ENCODE peak calls at places on chromosome X, in six cellular contexts. One of them, this sample, is unnamed.

GRCh38 chrX:2508648-2509335 is 8.0 kb upstream of the DHRSX start:
- DNase-seq in OCI-LY7: no peak
- DNase-seq in CD8-positive, alpha-beta T cell: no peak
- DNase-seq in germinal center: no peak
- DNase-seq in naive thymus-derived CD4-positive, alpha-beta T cell: no peak
- DNase-seq in NCI-H1105: no peak
- DNase-seq in this sample: no peak

GRCh38 chrX:1323315-1323714 is 13.3 kb upstream of the IL3RA start:
- DNase-seq in OCI-LY7: peak
- DNase-seq in CD8-positive, alpha-beta T cell: peak
- DNase-seq in naive thymus-derived CD4-positive, alpha-beta T cell: peak
- DNase-seq in germinal center: peak
- DNase-seq in NCI-H1105: no peak
- DNase-seq in this sample: peak

GRCh38 chrX:41528784-41529183 is 81.6 kb downstream of the NYX start:
- DNase-seq in germinal center: no peak
- DNase-seq in NCI-H1105: no peak
- DNase-seq in OCI-LY7: no peak
- DNase-seq in CD8-positive, alpha-beta T cell: no peak
- DNase-seq in naive thymus-derived CD4-positive, alpha-beta T cell: no peak
- DNase-seq in this sample: no peak

GRCh38 chrX:96846841-96847240 is 36.9 kb upstream of the RPA4 start:
- DNase-seq in naive thymus-derived CD4-positive, alpha-beta T cell: no peak
- DNase-seq in CD8-positive, alpha-beta T cell: no peak
- DNase-seq in germinal center: no peak
- DNase-seq in OCI-LY7: no peak
- DNase-seq in NCI-H1105: no peak
- DNase-seq in this sample: no peak

GRCh38 chrX:81174286-81174685 is 27.4 kb downstream of the HMGN5 start:
- DNase-seq in OCI-LY7: peak
- DNase-seq in CD8-positive, alpha-beta T cell: no peak
- DNase-seq in NCI-H1105: no peak
- DNase-seq in germinal center: no peak
- DNase-seq in naive thymus-derived CD4-positive, alpha-beta T cell: peak
- DNase-seq in this sample: no peak

GRCh38 chrX:65971151-65971550 is 68.7 kb downstream of the VSIG4 start:
- DNase-seq in OCI-LY7: no peak
- DNase-seq in CD8-positive, alpha-beta T cell: no peak
- DNase-seq in naive thymus-derived CD4-positive, alpha-beta T cell: no peak
- DNase-seq in NCI-H1105: no peak
- DNase-seq in germinal center: no peak
- DNase-seq in this sample: no peak

GRCh38 chrX:129600981-129601424 is 53.8 kb downstream of the APLN start:
- DNase-seq in NCI-H1105: no peak
- DNase-seq in naive thymus-derived CD4-positive, alpha-beta T cell: peak
- DNase-seq in CD8-positive, alpha-beta T cell: no peak
- DNase-seq in germinal center: peak
- DNase-seq in OCI-LY7: peak
- DNase-seq in this sample: no peak

GRCh38 chrX:130578906-130579305 is 177.1 kb downstream of the RBMX2 start:
- DNase-seq in OCI-LY7: no peak
- DNase-seq in naive thymus-derived CD4-positive, alpha-beta T cell: no peak
- DNase-seq in germinal center: no peak
- DNase-seq in CD8-positive, alpha-beta T cell: no peak
- DNase-seq in NCI-H1105: no peak
- DNase-seq in this sample: no peak

GRCh38 chrX:63128509-63128908 is 222.6 kb downstream of the SPIN4 start:
- DNase-seq in germinal center: no peak
- DNase-seq in NCI-H1105: no peak
- DNase-seq in CD8-positive, alpha-beta T cell: peak
- DNase-seq in OCI-LY7: peak
- DNase-seq in naive thymus-derived CD4-positive, alpha-beta T cell: peak
- DNase-seq in this sample: no peak

GRCh38 chrX:72100824-72101351 is 30.8 kb downstream of the RTL5 start:
- DNase-seq in CD8-positive, alpha-beta T cell: peak
- DNase-seq in germinal center: peak
- DNase-seq in naive thymus-derived CD4-positive, alpha-beta T cell: peak
- DNase-seq in OCI-LY7: no peak
- DNase-seq in NCI-H1105: no peak
- DNase-seq in this sample: peak